ENCODE peak calls at places on chromosomes 11 and 22, in ten cellular contexts. U is T-helper 1 cell; Y is amniotic stem cell; A is upper lobe of right lung; O is NCI-H345; D is HEK293T; I is stimulated activated CD4-positive, alpha-beta T cell treated with anti-CD3 and anti-CD28 coated beads, TNF-alpha, amount 100 ng/mL, for 4 hours; K is NCI-H2029 treated with DMSO at 0.1 percent for 48 hours; J is GM13977; B is stimulated activated CD8-positive, alpha-beta memory T cell treated with anti-CD3 and anti-CD28 coated beads, Interleukin-4, amount 100 ng/mL, for 48 hours. E is an unnamed sample.

GRCh38 chr11:117073539-117073938 is 24.7 kb downstream of the SIK3 start:
- DNase-seq in B (no peak), J (no peak), U (no peak), Y (no peak), A (no peak), O (no peak), D (no peak), I (no peak), K (no peak), E (no peak)

GRCh38 chr11:35377262-35377661 is 42.1 kb downstream of the SLC1A2 start:
- DNase-seq in A (no peak), O (no peak), D (no peak), J (no peak), B (no peak), U (no peak), K (no peak), I (no peak), Y (no peak), E (no peak)

GRCh38 chr11:27139742-27140141 is 99.1 kb downstream of the BBOX1 start:
- DNase-seq in I (no peak), B (no peak), U (no peak), A (no peak), J (no peak), K (no peak), Y (no peak), D (no peak), O (no peak), E (no peak)

GRCh38 chr11:88402192-88402715 is 64.7 kb upstream of the CTSC start:
- DNase-seq in Y (no peak), J (no peak), U (no peak), B (no peak), I (no peak), D (no peak), K (no peak), O (no peak), A (no peak), E (no peak)

GRCh38 chr11:78022397-78023396 is at the start of gene KCTD14:
- DNase-seq in B (no peak), Y (no peak), I (no peak), D (no peak), U (no peak), K (no peak), J (no peak), O (peak; percentile 82), A (peak; percentile 84), E (no peak)

GRCh38 chr11:132595711-132596111 is 936.6 kb downstream of the OPCML start:
- DNase-seq in J (no peak), Y (no peak), I (no peak), A (no peak), K (peak; percentile 8), D (no peak), O (peak; percentile 62), U (no peak), B (no peak), E (no peak)

GRCh38 chr11:17259519-17259918 is 17.0 kb upstream of the NUCB2 start:
- DNase-seq in J (no peak), Y (no peak), O (no peak), U (no peak), B (no peak), A (no peak), I (no peak), K (no peak), D (no peak), E (no peak)

GRCh38 chr11:126968915-126969314 is 31.7 kb downstream of the KIRREL3 start:
- DNase-seq in B (peak; percentile 27), Y (no peak), I (no peak), K (no peak), O (no peak), A (no peak), D (peak; percentile 11), U (no peak), J (no peak), E (no peak)

GRCh38 chr11:41950470-41951143 is 491.2 kb upstream of the LRRC4C start:
- DNase-seq in Y (no peak), O (no peak), J (no peak), I (no peak), U (no peak), B (no peak), K (no peak), A (no peak), D (no peak), E (no peak)

GRCh38 chr11:70761094-70761905 is 363.0 kb downstream of the CTTN start:
- DNase-seq in D (no peak), B (no peak), Y (no peak), K (no peak), I (no peak), U (no peak), A (peak; percentile 13), O (peak; percentile 10), J (no peak), E (no peak)

GRCh38 chr11:62553839-62554361 is 7.3 kb upstream of the AHNAK start:
- DNase-seq in Y (peak; percentile 80), U (no peak), B (no peak), A (no peak), D (no peak), I (no peak), O (no peak), J (no peak), K (no peak), E (peak; percentile 81)

GRCh38 chr11:44727373-44728084 is 767 bp downstream of the TSPAN18 start:
- DNase-seq in A (peak; percentile 87), K (peak; percentile 16), I (peak; percentile 60), U (peak; percentile 64), B (peak; percentile 87), O (peak; percentile 76), J (peak; percentile 94), Y (peak; percentile 33), D (peak; percentile 93), E (peak; percentile 85)

GRCh38 chr11:69910519-69911309 is 91.5 kb upstream of the FGF3 start:
- DNase-seq in U (no peak), Y (no peak), K (no peak), D (no peak), O (no peak), B (no peak), J (no peak), I (no peak), A (peak; percentile 44), E (no peak)

GRCh38 chr22:28949788-28950187 is 66.4 kb downstream of the ZNRF3 start:
- DNase-seq in D (no peak), U (no peak), K (no peak), J (no peak), A (no peak), B (no peak), I (no peak), Y (no peak), O (no peak), E (no peak)

GRCh38 chr22:45268167-45268957 is 16.4 kb upstream of the UPK3A start:
- DNase-seq in Y (no peak), B (no peak), U (peak; percentile 8), J (no peak), K (no peak), A (no peak), I (no peak), D (peak; percentile 47), O (peak; percentile 32), E (no peak)

GRCh38 chr11:118401880-118402590 is 629 bp downstream of the ATP5MG start:
- DNase-seq in D (no peak), J (no peak), U (no peak), A (no peak), K (no peak), Y (peak; percentile 68), I (no peak), B (no peak), O (no peak), E (peak; percentile 64)

GRCh38 chr11:7651140-7651551 is 22.2 kb downstream of the CYB5R2 start:
- DNase-seq in D (no peak), A (no peak), I (no peak), B (no peak), O (no peak), J (no peak), Y (no peak), U (no peak), K (no peak), E (no peak)

GRCh38 chr11:101390539-101390938 is 193.3 kb downstream of the TRPC6 start:
- DNase-seq in Y (no peak), J (no peak), O (no peak), U (no peak), A (no peak), K (no peak), D (no peak), I (no peak), B (no peak), E (no peak)

GRCh38 chr22:31954535-31955326 is 10.4 kb downstream of the YWHAH start:
- DNase-seq in J (no peak), O (no peak), U (no peak), Y (no peak), B (no peak), D (no peak), I (no peak), K (no peak), A (peak; percentile 15), E (no peak)

GRCh38 chr11:113505046-113505445 is 29.8 kb upstream of the DRD2 start:
- DNase-seq in I (no peak), B (no peak), U (no peak), Y (no peak), J (no peak), K (no peak), O (no peak), A (no peak), D (no peak), E (no peak)

GRCh38 chr11:14577835-14578529 is 57.8 kb upstream of the PSMA1 start:
- DNase-seq in D (no peak), J (no peak), B (no peak), K (no peak), O (no peak), Y (no peak), U (no peak), A (no peak), I (no peak), E (no peak)

GRCh38 chr11:8384199-8384821 is 120.6 kb upstream of the LMO1 start:
- DNase-seq in Y (no peak), D (no peak), U (no peak), K (no peak), O (no peak), A (peak; percentile 78), J (no peak), I (no peak), B (no peak), E (no peak)

GRCh38 chr11:114036156-114036811 is 23.2 kb upstream of the ZBTB16 start:
- DNase-seq in U (peak; percentile 37), J (peak; percentile 47), O (peak; percentile 24), D (peak; percentile 81), I (peak; percentile 27), Y (no peak), B (peak; percentile 70), A (peak; percentile 93), K (peak; percentile 25), E (peak; percentile 70)

GRCh38 chr22:43437871-43438475 is 26.2 kb downstream of the MPPED1 start:
- DNase-seq in O (no peak), U (no peak), A (peak; percentile 45), D (no peak), B (no peak), K (no peak), Y (no peak), J (no peak), I (no peak), E (no peak)

GRCh38 chr22:29716814-29717213 is 3.0 kb upstream of the CABP7 start:
- DNase-seq in U (no peak), Y (no peak), K (no peak), A (no peak), I (no peak), D (peak; percentile 67), J (peak; percentile 70), B (peak; percentile 57), O (no peak), E (no peak)

GRCh38 chr11:95827661-95828060 is 37.4 kb downstream of the CEP57 start:
- DNase-seq in I (no peak), B (no peak), Y (no peak), D (no peak), A (no peak), K (no peak), U (no peak), O (no peak), J (no peak), E (no peak)

GRCh38 chr11:101508370-101508769 is 75.4 kb downstream of the TRPC6 start:
- DNase-seq in O (no peak), A (no peak), I (no peak), Y (no peak), B (no peak), K (no peak), D (no peak), U (no peak), J (no peak), E (no peak)

GRCh38 chr11:129286813-129287212 is 88.8 kb upstream of the BARX2 start:
- DNase-seq in B (no peak), U (no peak), K (peak; percentile 66), D (no peak), J (no peak), A (no peak), Y (no peak), I (no peak), O (peak; percentile 92), E (no peak)

E was measured in RWPE1.